ENCODE peak calls at places on chromosomes 13 and 19, in nine cellular contexts. R, V, T, X, P, B, H, J and Y are unnamed samples.

GRCh38 chr19:50717026-50717723 is 2.4 kb downstream of the SHANK1 start:
- DNase-seq in R (no peak), V (no peak), T (no peak), X (no peak), P (no peak), B (no peak), H (no peak), J (no peak), Y (no peak)

GRCh38 chr19:30317403-30317802 is 54.8 kb upstream of the ZNF536 start:
- DNase-seq in R (no peak), V (no peak), T (no peak), X (no peak), P (no peak), B (no peak), H (no peak), J (no peak), Y (no peak)

GRCh38 chr19:51654783-51655182 is 8.2 kb upstream of the SIGLEC14 start:
- DNase-seq in R (no peak), V (no peak), T (no peak), X (no peak), P (no peak), B (no peak), H (no peak), J (no peak), Y (no peak)

GRCh38 chr19:48419158-48419920 is 25.9 kb downstream of the GRIN2D start:
- DNase-seq in R (no peak), V (no peak), T (no peak), X (no peak), P (peak), B (no peak), H (peak), J (no peak), Y (no peak)

GRCh38 chr13:34578471-34578870 is 363.6 kb upstream of the NBEA start:
- DNase-seq in R (peak), V (no peak), T (no peak), X (no peak), P (no peak), B (no peak), H (no peak), J (no peak), Y (no peak)

GRCh38 chr13:99287544-99287943 is 19.7 kb downstream of the GPR183 start:
- DNase-seq in R (no peak), V (no peak), T (no peak), X (no peak), P (no peak), B (no peak), H (no peak), J (no peak), Y (no peak)

GRCh38 chr19:46650445-46650844 is 10.5 kb downstream of the DACT3 start:
- DNase-seq in R (no peak), V (no peak), T (no peak), X (no peak), P (no peak), B (no peak), H (no peak), J (no peak), Y (no peak)

GRCh38 chr19:5131866-5132561 is 163.1 kb downstream of the KDM4B start:
- DNase-seq in R (peak), V (no peak), T (no peak), X (no peak), P (no peak), B (no peak), H (no peak), J (no peak), Y (no peak)

GRCh38 chr19:38263696-38264485 is 482 bp upstream of the SPINT2 start:
- DNase-seq in R (peak), V (no peak), T (no peak), X (no peak), P (no peak), B (no peak), H (peak), J (peak), Y (no peak)

GRCh38 chr13:52127783-52128702 is 830 bp downstream of the NEK5 start:
- DNase-seq in R (peak), V (no peak), T (peak), X (peak), P (peak), B (no peak), H (peak), J (no peak), Y (no peak)

GRCh38 chr13:28204690-28205443 is 66.5 kb downstream of the PAN3 start:
- DNase-seq in R (no peak), V (no peak), T (no peak), X (no peak), P (no peak), B (no peak), H (no peak), J (no peak), Y (no peak)

GRCh38 chr13:28204043-28204442 is 65.7 kb downstream of the PAN3 start:
- DNase-seq in R (no peak), V (no peak), T (no peak), X (no peak), P (no peak), B (no peak), H (no peak), J (no peak), Y (no peak)

GRCh38 chr13:28199089-28199488 is 60.7 kb downstream of the PAN3 start:
- DNase-seq in R (no peak), V (no peak), T (no peak), X (no peak), P (no peak), B (no peak), H (no peak), J (no peak), Y (no peak)
- TF ChIP-seq CTCF in R (no peak), V (no peak), T (no peak), X (no peak), P (peak), B (no peak), H (no peak), J (no peak), Y (no peak)

GRCh38 chr19:18671303-18672043 is 12.0 kb upstream of the CRTC1 start:
- DNase-seq in R (no peak), V (no peak), T (no peak), X (no peak), P (no peak), B (no peak), H (no peak), J (no peak), Y (no peak)

GRCh38 chr19:18672044-18672451 is 11.4 kb upstream of the CRTC1 start:
- DNase-seq in R (no peak), V (no peak), T (no peak), X (no peak), P (no peak), B (no peak), H (no peak), J (no peak), Y (no peak)

GRCh38 chr19:18674616-18675015 is 8.9 kb upstream of the CRTC1 start:
- DNase-seq in R (no peak), V (no peak), T (no peak), X (no peak), P (no peak), B (no peak), H (no peak), J (no peak), Y (no peak)

GRCh38 chr19:18670313-18670712 is 13.2 kb upstream of the CRTC1 start:
- DNase-seq in R (no peak), V (no peak), T (no peak), X (no peak), P (no peak), B (no peak), H (no peak), J (no peak), Y (no peak)

DNA sequence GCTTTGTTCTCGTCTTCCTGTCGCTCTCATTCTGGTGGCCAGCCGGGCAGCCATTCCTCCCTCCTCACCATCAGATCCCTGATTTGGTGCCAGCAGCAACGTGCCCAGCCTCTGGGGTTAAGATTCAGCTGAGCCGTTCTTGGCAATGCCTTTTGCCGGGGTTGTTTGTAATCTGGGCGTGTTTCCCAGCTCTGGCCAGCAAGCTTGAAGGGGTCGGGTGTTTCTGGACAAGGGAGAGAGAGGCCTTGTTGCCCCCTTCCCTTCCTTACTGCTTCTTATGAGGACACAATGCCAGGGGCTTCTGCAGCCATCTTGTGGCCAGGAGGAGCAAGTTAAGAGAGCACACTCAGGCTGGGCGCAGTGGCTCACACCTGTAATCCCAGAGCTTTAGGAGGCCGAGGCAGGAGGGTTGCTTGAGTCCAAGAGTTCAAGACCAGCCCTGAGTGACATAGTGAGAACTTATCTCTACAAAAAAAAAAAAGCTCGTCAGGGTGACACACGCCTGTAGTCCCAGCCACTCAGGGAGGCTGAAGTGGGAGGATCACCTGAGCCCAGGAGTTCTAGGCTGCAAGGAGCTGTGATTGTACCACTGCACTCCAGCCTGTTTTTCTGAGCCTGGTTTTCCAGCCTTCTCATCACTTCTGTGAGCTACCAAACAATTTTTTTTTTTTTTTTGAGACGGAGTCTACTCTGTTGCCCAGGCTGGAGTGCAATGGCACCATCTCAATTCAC is 10.7 kb upstream of the CRTC1 start:
- DNase-seq in R (no peak), V (no peak), T (no peak), X (no peak), P (no peak), B (no peak), H (no peak), J (no peak), Y (no peak)
- TF ChIP-seq CTCF in R (no peak), V (peak), T (no peak), X (no peak), P (no peak), B (no peak), H (no peak), J (peak), Y (peak)

GRCh38 chr13:90365130-90365529 is 982.4 kb upstream of the MIR17HG start:
- DNase-seq in R (no peak), V (no peak), T (no peak), X (no peak), P (no peak), B (no peak), H (no peak), J (no peak), Y (no peak)
- TF ChIP-seq CTCF in R (peak), V (peak), T (no peak), X (no peak), P (no peak), B (no peak), H (no peak), J (no peak), Y (no peak)

DNA sequence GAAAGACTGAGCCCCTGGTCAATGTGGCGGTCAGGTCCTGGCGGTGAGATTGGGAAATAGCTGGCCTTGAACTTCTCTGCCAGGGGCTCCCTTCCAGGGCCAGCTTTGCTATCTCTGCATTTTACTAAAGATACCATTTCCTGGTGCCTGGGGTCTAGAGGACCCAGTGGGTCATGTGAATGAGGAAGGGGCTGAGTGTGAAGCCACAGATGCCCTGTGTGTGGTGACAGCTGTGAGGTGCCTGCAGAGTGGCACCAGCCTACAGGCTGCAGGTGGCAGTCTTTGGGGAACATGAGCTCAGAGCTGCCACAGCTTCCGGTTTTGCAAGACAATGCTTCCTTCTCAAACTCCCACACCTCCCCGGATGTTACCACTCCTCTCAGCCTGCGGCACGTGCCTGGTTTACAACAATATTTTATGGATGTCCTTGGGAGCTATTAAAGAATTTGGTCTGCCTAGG is 5.2 kb upstream of the MLNR start:
- DNase-seq in R (no peak), V (no peak), T (no peak), X (peak), P (no peak), B (no peak), H (peak), J (no peak), Y (no peak)
- TF ChIP-seq CTCF in R (no peak), V (no peak), T (no peak), X (no peak), P (no peak), B (no peak), H (no peak), J (no peak), Y (no peak)